ENCODE peak calls at places on chromosomes 4 and X, in six cellular contexts. J is NCI-H1417 treated with DMSO at 0.1 percent for 48 hours, W is SW480, L is HCT116, U is mucosa of gallbladder, O is A172. A is an unnamed sample.
A peak's percentile ranks its signal among the peaks of the same experiment; 100 is the strongest.

GRCh38 chrX:134020910-134021309 is 35.5 kb upstream of the GPC3 start:
- DNase-seq in O (no peak), U (no peak), J (no peak), W (no peak), L (no peak), A (no peak)

GRCh38 chr4:159367421-159368105 is 264.7 kb downstream of the RAPGEF2 start:
- DNase-seq in J (no peak), O (no peak), L (no peak), U (no peak), W (no peak), A (peak; percentile 53)

GRCh38 chr4:19791422-19792113 is 460.1 kb upstream of the SLIT2 start:
- DNase-seq in J (no peak), O (no peak), W (no peak), L (no peak), U (no peak), A (no peak)

GRCh38 chr4:150342945-150343344 is 239.0 kb upstream of the MAB21L2 start:
- DNase-seq in W (no peak), O (no peak), L (no peak), J (no peak), U (no peak), A (no peak)

GRCh38 chr4:105196523-105197145 is 50.0 kb downstream of the TET2 start:
- DNase-seq in U (no peak), W (no peak), O (no peak), L (peak; percentile 6), J (no peak), A (peak; percentile 13)

GRCh38 chrX:10039821-10040793 is 72.9 kb downstream of the CLDN34 start:
- DNase-seq in J (no peak), U (no peak), L (no peak), O (peak; percentile 56), W (peak; percentile 47), A (no peak)

GRCh38 chr4:104064650-104065577 is 345.1 kb upstream of the TACR3 start:
- DNase-seq in J (peak; percentile 42), U (peak; percentile 29), L (peak; percentile 56), O (peak; percentile 29), W (peak; percentile 41), A (peak; percentile 83)

GRCh38 chrX:132704769-132705168 is 215.9 kb upstream of the MBNL3 start:
- DNase-seq in U (no peak), L (no peak), W (no peak), J (no peak), O (no peak), A (no peak)

GRCh38 chrX:95156566-95156965 is 1482.6 kb downstream of the FAM133A start:
- DNase-seq in O (no peak), J (no peak), U (no peak), L (no peak), W (no peak), A (no peak)

GRCh38 chrX:70476934-70477733 is 32.5 kb downstream of the DLG3 start:
- DNase-seq in O (peak; percentile 77), J (no peak), U (peak; percentile 74), L (peak; percentile 78), W (peak; percentile 90), A (no peak)

GRCh38 chr4:55682295-55682694 is 46.2 kb upstream of the NMU start:
- DNase-seq in J (no peak), U (no peak), W (no peak), O (no peak), L (no peak), A (no peak)

GRCh38 chr4:56048621-56049427 is 100.1 kb downstream of the CEP135 start:
- DNase-seq in W (peak; percentile 67), O (peak; percentile 27), U (peak; percentile 60), L (peak; percentile 29), J (peak; percentile 55), A (peak; percentile 75)

GRCh38 chr4:186759990-186760389 is 36.3 kb upstream of the FAT1 start:
- DNase-seq in U (no peak), L (no peak), W (no peak), J (no peak), O (no peak), A (no peak)

GRCh38 chr4:107862658-107863057 is 37.9 kb downstream of the SGMS2 start:
- DNase-seq in W (peak; percentile 45), J (no peak), U (peak; percentile 60), L (peak; percentile 82), O (peak; percentile 63), A (peak; percentile 4)

GRCh38 chr4:169668069-169668721 is 47.8 kb downstream of the CLCN3 start:
- DNase-seq in O (no peak), L (no peak), J (no peak), U (no peak), W (peak; percentile 36), A (no peak)

GRCh38 chrX:68872171-68872570 is 43.4 kb downstream of the EFNB1 start:
- DNase-seq in U (no peak), O (no peak), J (no peak), L (no peak), W (no peak), A (no peak)